ENCODE peak calls at places on chromosomes 3 and 15, in eight cellular contexts. R is nephron progenitor cell, A is HFFc6, U is cardiac muscle cell, C is bronchial epithelial cell, X is psoas muscle, M is WTC11, J is lower leg skin. T is an unnamed sample.

GRCh38 chr3:102532901-102533300 is 98.1 kb downstream of the ZPLD1 start:
- DNase-seq in C (no peak), J (no peak), M (no peak), A (peak; percentile 17), R (no peak), U (no peak), X (no peak), T (no peak)

GRCh38 chr15:78909791-78910228 is 35.0 kb downstream of the CTSH start:
- DNase-seq in R (peak; percentile 62), U (peak; percentile 77), A (peak; percentile 29), C (peak; percentile 39), X (no peak), J (peak; percentile 77), M (peak; percentile 65), T (peak; percentile 54)

GRCh38 chr15:60964527-60964926 is 264.6 kb downstream of the RORA start:
- DNase-seq in M (no peak), C (no peak), X (peak; percentile 90), R (no peak), U (no peak), J (no peak), A (no peak), T (no peak)

GRCh38 chr3:60363817-60364216 is 887.4 kb downstream of the FHIT start:
- DNase-seq in J (no peak), X (no peak), C (peak; percentile 26), A (no peak), U (no peak), R (no peak), M (no peak), T (no peak)

GRCh38 chr3:44045476-44046275 is 196.0 kb upstream of the TOPAZ1 start:
- DNase-seq in C (no peak), M (no peak), R (no peak), J (no peak), X (no peak), A (peak; percentile 32), U (no peak), T (no peak)

GRCh38 chr3:115512565-115513410 is 110.5 kb upstream of the GAP43 start:
- DNase-seq in C (peak; percentile 21), R (peak; percentile 71), A (no peak), U (peak; percentile 76), J (no peak), X (no peak), M (peak; percentile 81), T (no peak)

GRCh38 chr3:20104167-20104661 is 64.0 kb downstream of the KAT2B start:
- DNase-seq in U (no peak), A (no peak), J (no peak), R (no peak), X (no peak), M (no peak), C (no peak), T (no peak)

GRCh38 chr3:172179680-172180399 is 140.5 kb downstream of the FNDC3B start:
- DNase-seq in X (no peak), U (no peak), R (no peak), J (no peak), M (no peak), C (no peak), A (no peak), T (no peak)

GRCh38 chr3:57157666-57158065 is 7.5 kb downstream of the IL17RD start:
- DNase-seq in M (no peak), R (no peak), X (no peak), J (no peak), C (no peak), U (no peak), A (no peak), T (no peak)

GRCh38 chr3:39269528-39269927 is 10.3 kb downstream of the CX3CR1 start:
- DNase-seq in A (no peak), J (peak; percentile 34), R (no peak), X (no peak), C (no peak), M (no peak), U (no peak), T (no peak)

GRCh38 chr3:105823149-105823866 is 45.5 kb downstream of the CBLB start:
- DNase-seq in M (no peak), C (peak; percentile 94), X (no peak), U (no peak), J (no peak), R (no peak), A (peak; percentile 92), T (no peak)

GRCh38 chr15:85646538-85647091 is 148.1 kb downstream of the KLHL25 start:
- DNase-seq in U (no peak), J (no peak), A (peak; percentile 78), X (no peak), M (no peak), C (peak; percentile 28), R (no peak), T (no peak)

GRCh38 chr3:61638721-61639120 is 77.3 kb downstream of the PTPRG start:
- DNase-seq in X (no peak), C (no peak), J (no peak), R (no peak), M (no peak), U (no peak), A (peak; percentile 64), T (no peak)

GRCh38 chr3:65672876-65673815 is 365.6 kb downstream of the MAGI1 start:
- DNase-seq in M (peak; percentile 74), X (peak; percentile 79), A (peak; percentile 21), C (peak; percentile 56), J (no peak), R (peak; percentile 69), U (peak; percentile 75), T (peak; percentile 86)

GRCh38 chr3:65671004-65671403 is 367.7 kb downstream of the MAGI1 start:
- DNase-seq in U (no peak), R (no peak), C (no peak), A (no peak), X (no peak), M (no peak), J (no peak), T (peak; percentile 25)

GRCh38 chr3:65667963-65668362 is 370.8 kb downstream of the MAGI1 start:
- DNase-seq in R (no peak), M (no peak), C (no peak), U (no peak), A (no peak), J (no peak), X (no peak), T (no peak)

GRCh38 chr3:65669163-65669875 is 369.4 kb downstream of the MAGI1 start:
- DNase-seq in M (no peak), R (no peak), C (peak; percentile 70), U (no peak), X (no peak), J (no peak), A (no peak), T (peak; percentile 39)

DNA sequence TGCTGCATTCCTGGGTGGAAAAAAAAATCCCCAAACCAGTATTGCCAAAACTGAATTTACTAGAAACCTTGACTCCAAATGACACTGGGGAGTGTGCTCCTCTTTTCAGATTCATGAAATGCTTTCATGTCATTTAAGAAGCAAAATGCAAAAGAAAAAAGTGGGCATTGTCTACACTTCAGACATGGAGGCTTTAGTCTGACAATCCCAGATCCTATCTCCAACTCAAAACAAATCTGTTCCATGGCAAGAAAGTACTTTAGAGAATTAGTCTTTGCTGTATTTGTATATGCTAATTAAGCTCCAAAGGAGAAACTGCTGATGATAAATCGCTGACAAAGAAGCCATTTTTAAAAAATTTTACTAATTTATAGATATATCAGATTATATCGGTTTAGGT is 366.6 kb downstream of the MAGI1 start:
- DNase-seq in C (no peak), A (no peak), M (no peak), J (no peak), X (no peak), R (no peak), U (no peak), T (no peak)
- TF ChIP-seq CTCF in C (no peak), A (no peak), M (no peak), J (no peak), X (no peak), R (no peak), U (no peak), T (no peak)

GRCh38 chr3:131193671-131194291 is 167.1 kb downstream of the NEK11 start:
- DNase-seq in U (no peak), X (no peak), M (no peak), A (peak; percentile 25), J (no peak), C (no peak), R (no peak), T (no peak)
- TF ChIP-seq CTCF in U (no peak), X (no peak), M (no peak), A (peak; percentile 59), J (no peak), C (no peak), R (no peak), T (peak; percentile 38)

DNA sequence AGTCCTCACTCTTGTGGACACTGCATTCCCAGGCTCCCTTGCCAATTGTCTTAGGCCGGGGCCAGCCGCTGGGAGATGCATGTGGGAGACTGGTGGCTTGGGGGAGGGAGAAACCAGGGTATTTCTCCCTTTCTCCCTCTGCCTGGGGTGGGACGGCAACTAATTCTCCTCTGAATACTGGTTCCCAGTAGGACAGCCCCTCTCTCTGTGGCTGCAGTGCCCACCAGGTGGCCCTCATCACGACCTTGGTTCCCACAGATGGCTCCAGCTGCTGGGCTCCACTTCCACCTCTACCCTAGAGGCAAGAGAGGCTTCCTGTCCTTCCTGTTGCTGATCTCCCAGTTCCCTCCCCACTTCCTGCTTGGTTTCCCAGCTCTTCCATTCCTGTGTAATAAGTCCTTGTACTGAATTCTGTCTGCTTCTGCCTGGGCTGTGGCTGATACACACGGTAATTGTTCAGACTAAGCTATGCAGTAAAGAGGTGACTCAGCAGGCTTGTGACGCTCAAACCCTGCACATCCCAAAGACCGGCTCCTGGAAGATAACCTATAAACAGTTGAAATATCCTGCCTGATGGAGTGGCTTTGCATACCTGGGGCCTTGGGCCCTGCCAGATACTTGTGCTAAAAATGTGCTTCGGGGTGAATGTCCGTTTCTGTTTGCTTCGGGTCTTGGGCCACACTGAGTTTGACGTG is 20.4 kb upstream of the COPG1 start:
- DNase-seq in M (peak; percentile 29), A (peak; percentile 87), J (no peak), U (no peak), X (no peak), C (peak; percentile 83), R (no peak), T (peak; percentile 35)
- TF ChIP-seq CTCF in M (no peak), A (peak; percentile 57), J (no peak), U (no peak), X (no peak), C (no peak), R (no peak), T (no peak)

GRCh38 chr3:53721187-53721946 is 124.9 kb downstream of the CHDH start:
- DNase-seq in X (no peak), M (no peak), U (no peak), C (peak; percentile 34), A (peak; percentile 43), R (no peak), J (no peak), T (peak; percentile 40)
- TF ChIP-seq CTCF in X (no peak), M (no peak), U (no peak), C (no peak), A (peak; percentile 26), R (peak; percentile 11), J (no peak), T (no peak)

GRCh38 chr3:36677331-36678007 is 86.9 kb downstream of the DCLK3 start:
- DNase-seq in C (peak; percentile 90), M (no peak), X (no peak), R (no peak), A (peak; percentile 87), U (no peak), J (no peak), T (no peak)
- TF ChIP-seq CTCF in C (peak; percentile 7), M (no peak), X (no peak), R (no peak), A (peak; percentile 65), U (no peak), J (no peak), T (no peak)